ENCODE peak calls at places on chromosomes 6 and 20, in eight cellular contexts. P, C, O, Q, X, V, S and G are unnamed samples.
A peak's percentile ranks its signal among the peaks of the same experiment; 100 is the strongest.

GRCh38 chr6:149990672-149991402 is 27.1 kb downstream of the ULBP1 start:
- DNase-seq in P (no peak), C (no peak), O (no peak), Q (no peak), X (peak; percentile 34), V (peak; percentile 19), S (no peak), G (peak; percentile 48)

GRCh38 chr6:130852844-130853554 is 25.8 kb downstream of the SMLR1 start:
- DNase-seq in P (no peak), C (no peak), O (no peak), Q (no peak), X (no peak), V (no peak), S (no peak), G (no peak)

GRCh38 chr6:7669742-7670141 is 56.2 kb upstream of the BMP6 start:
- DNase-seq in P (no peak), C (no peak), O (no peak), Q (no peak), X (no peak), V (no peak), S (no peak), G (no peak)

GRCh38 chr20:24289737-24290481 is 179.5 kb upstream of the SYNDIG1 start:
- DNase-seq in P (no peak), C (no peak), O (no peak), Q (no peak), X (no peak), V (no peak), S (no peak), G (no peak)

GRCh38 chr6:39195792-39196385 is 33.4 kb downstream of the KCNK5 start:
- DNase-seq in P (no peak), C (no peak), O (no peak), Q (no peak), X (no peak), V (no peak), S (no peak), G (no peak)

GRCh38 chr6:8780653-8781052 is 345.3 kb upstream of the SLC35B3 start:
- DNase-seq in P (no peak), C (no peak), O (no peak), Q (no peak), X (no peak), V (no peak), S (no peak), G (peak; percentile 5)

GRCh38 chr6:7290079-7290478 is 22.9 kb downstream of the SSR1 start:
- DNase-seq in P (no peak), C (no peak), O (no peak), Q (no peak), X (no peak), V (no peak), S (no peak), G (no peak)

GRCh38 chr6:105994522-105995402 is 91.4 kb upstream of the PRDM1 start:
- DNase-seq in P (peak; percentile 37), C (peak; percentile 92), O (peak; percentile 91), Q (peak; percentile 73), X (peak; percentile 40), V (peak; percentile 92), S (peak; percentile 83), G (peak; percentile 35)

GRCh38 chr6:166533205-166533824 is 53.2 kb downstream of the RAMACL start:
- DNase-seq in P (no peak), C (no peak), O (no peak), Q (no peak), X (no peak), V (no peak), S (no peak), G (no peak)

GRCh38 chr6:45920819-45921511 is 94.7 kb downstream of the CLIC5 start:
- DNase-seq in P (no peak), C (no peak), O (no peak), Q (peak; percentile 16), X (no peak), V (no peak), S (no peak), G (peak; percentile 44)

GRCh38 chr6:50826803-50827202 is 8.1 kb downstream of the TFAP2B start:
- DNase-seq in P (no peak), C (no peak), O (no peak), Q (no peak), X (no peak), V (no peak), S (no peak), G (no peak)

GRCh38 chr6:1526689-1527088 is 83.0 kb upstream of the FOXC1 start:
- DNase-seq in P (no peak), C (no peak), O (no peak), Q (no peak), X (no peak), V (peak; percentile 41), S (no peak), G (no peak)

DNA sequence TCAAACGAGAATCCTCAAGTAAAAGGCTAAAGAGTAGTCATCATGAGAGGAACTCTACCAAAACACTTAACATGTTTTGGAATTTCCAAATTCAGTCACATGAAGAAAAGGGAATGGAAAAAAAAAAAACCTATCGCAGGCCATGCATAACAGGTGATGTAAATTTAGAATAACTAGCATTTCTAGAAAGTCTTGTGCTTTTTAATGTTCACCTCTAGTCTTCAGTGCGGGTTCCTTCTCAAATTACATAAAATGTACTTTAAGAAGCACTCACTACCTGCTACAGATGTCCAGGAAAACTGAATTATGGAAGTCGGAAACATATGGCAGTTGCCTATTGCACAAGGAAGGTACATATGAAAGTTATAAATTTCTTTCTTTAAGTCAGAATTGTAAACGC is 6.1 kb upstream of the TBX18 start:
- DNase-seq in P (no peak), C (no peak), O (no peak), Q (no peak), X (no peak), V (no peak), S (no peak), G (no peak)
- TF ChIP-seq CTCF in P (no peak), C (no peak), O (no peak), Q (no peak), X (no peak), V (no peak), S (no peak), G (no peak)

GRCh38 chr6:26416288-26416687 is 14.2 kb downstream of the BTN3A1 start:
- DNase-seq in P (no peak), C (no peak), O (no peak), Q (no peak), X (no peak), V (no peak), S (no peak), G (no peak)
- TF ChIP-seq CTCF in P (no peak), C (no peak), O (no peak), Q (no peak), X (no peak), V (no peak), S (no peak), G (no peak)

DNA sequence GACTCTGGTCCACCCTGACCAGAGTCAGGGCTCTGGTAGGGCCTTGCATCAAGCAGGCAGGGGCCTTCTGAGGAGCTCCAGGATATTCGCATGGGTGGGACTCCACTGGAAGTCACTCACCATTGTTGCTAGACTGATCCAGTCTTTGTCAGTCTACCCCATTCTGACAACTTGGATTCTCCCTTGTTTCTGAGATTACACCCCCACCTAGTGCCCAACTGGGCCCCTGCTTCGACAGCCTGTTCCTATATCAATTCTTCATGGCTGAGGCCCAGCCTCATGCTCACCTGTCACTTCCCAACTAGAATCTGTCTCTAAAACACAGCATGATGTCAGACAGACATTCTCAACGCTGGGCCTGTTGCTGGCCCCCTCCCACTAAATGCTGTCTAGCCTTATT is 5.2 kb downstream of the SLC35D3 start:
- DNase-seq in P (no peak), C (no peak), O (no peak), Q (peak; percentile 8), X (peak; percentile 32), V (peak; percentile 22), S (no peak), G (peak; percentile 48)
- TF ChIP-seq CTCF in P (peak; percentile 24), C (no peak), O (peak; percentile 14), Q (peak; percentile 26), X (peak; percentile 30), V (peak; percentile 22), S (no peak), G (peak; percentile 52)

DNA sequence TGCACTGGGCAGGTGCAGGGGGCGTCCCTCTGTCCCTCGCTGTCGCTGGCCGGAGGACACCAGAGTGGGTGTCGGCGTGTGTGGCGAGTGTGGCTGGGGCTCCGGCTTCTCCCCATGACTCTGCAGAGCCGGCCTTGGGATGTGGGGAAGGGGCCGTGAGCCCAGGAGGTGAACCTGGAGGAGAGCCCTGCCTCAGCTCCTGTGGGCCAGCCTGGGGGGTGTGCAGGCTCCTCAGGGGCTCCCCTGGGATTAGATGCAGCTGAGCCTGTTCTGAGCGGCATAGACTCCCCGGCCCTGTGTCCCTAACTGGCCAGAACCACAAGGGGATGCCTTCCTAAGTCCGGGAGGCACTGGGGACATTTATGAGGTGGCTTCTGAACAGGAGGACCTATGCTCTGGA is 73.2 kb upstream of the GATA5 start:
- DNase-seq in P (no peak), C (no peak), O (no peak), Q (no peak), X (no peak), V (no peak), S (no peak), G (no peak)
- TF ChIP-seq CTCF in P (no peak), C (no peak), O (no peak), Q (no peak), X (no peak), V (no peak), S (no peak), G (no peak)

GRCh38 chr6:147506704-147507114 is 1.8 kb upstream of the SAMD5 start:
- DNase-seq in P (peak; percentile 81), C (peak; percentile 90), O (peak; percentile 77), Q (peak; percentile 39), X (peak; percentile 58), V (peak; percentile 84), S (peak; percentile 87), G (peak; percentile 68)
- TF ChIP-seq CTCF in P (peak; percentile 88), C (peak; percentile 54), O (peak; percentile 70), Q (peak; percentile 91), X (peak; percentile 80), V (peak; percentile 78), S (peak; percentile 79), G (peak; percentile 68)

DNA sequence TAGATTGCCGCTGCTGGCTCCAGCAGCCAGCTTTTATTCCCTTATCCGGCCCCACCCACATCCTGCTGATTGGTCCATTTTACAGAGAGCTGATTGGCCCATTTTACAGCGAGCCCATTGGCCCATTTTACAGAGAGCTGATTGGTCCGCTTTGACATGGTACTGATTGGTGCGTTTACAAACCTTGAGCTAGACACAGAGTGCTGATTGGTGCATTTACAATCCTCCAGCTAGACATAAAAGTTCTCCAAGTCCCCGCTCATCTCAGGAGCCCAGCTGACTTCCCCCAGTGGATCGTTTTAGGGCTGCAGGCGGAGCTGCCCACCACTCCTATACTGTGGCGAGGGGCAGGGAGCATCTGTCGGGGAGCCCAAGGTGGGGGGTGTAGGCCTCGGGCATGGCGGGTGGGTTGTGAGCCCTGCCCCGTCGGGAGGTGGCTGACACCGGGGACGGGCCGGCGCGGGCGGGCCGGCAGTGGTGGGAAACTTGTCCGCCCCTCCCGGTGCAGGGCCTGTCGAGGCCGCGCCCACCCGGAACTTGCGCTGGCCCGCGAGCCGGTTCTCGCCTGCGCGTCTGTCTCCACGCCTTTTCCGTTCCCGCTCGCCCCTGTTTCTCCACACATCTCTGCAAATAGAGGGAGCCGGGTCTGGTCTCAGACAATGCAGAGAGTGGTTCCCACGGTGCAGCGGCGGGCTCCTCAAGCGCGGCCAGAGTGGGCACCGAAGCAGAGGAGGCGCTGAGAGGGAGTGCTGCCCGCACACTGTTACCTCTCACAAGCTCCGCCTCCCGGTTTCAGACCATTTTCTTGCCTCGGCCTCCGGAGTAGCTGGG is 86.1 kb upstream of the STMND1 start:
- DNase-seq in P (no peak), C (peak; percentile 86), O (peak; percentile 84), Q (no peak), X (no peak), V (peak; percentile 23), S (peak; percentile 71), G (no peak)
- TF ChIP-seq CTCF in P (no peak), C (no peak), O (no peak), Q (no peak), X (no peak), V (no peak), S (no peak), G (no peak)